ENCODE peak calls at places on chromosomes 4 and X, in six cellular contexts. One of them, this sample, is unnamed.

GRCh38 chr4:48681856-48682255 is 98.2 kb downstream of the FRYL start:
- DNase-seq in IMR-90: peak
- DNase-seq in trophoblast cell: no peak
- DNase-seq in H1: no peak
- DNase-seq in mesenchymal stem cell: peak
- DNase-seq in H9: no peak
- DNase-seq in this sample: no peak

GRCh38 chrX:118983513-118983912 is 9.1 kb downstream of the LONRF3 start:
- DNase-seq in H1: no peak
- DNase-seq in trophoblast cell: no peak
- DNase-seq in IMR-90: no peak
- DNase-seq in H9: no peak
- DNase-seq in mesenchymal stem cell: no peak
- DNase-seq in this sample: no peak

GRCh38 chr4:44256414-44256813 is 192.2 kb downstream of the KCTD8 start:
- DNase-seq in trophoblast cell: no peak
- DNase-seq in IMR-90: no peak
- DNase-seq in H9: peak
- DNase-seq in mesenchymal stem cell: no peak
- DNase-seq in H1: no peak
- DNase-seq in this sample: peak

GRCh38 chr4:155742310-155743015 is 16.4 kb upstream of the GUCY1B1 start:
- DNase-seq in H9: no peak
- DNase-seq in mesenchymal stem cell: no peak
- DNase-seq in H1: no peak
- DNase-seq in trophoblast cell: no peak
- DNase-seq in IMR-90: no peak
- DNase-seq in this sample: no peak

GRCh38 chr4:3335385-3335784 is 42.6 kb downstream of the RGS12 start:
- DNase-seq in trophoblast cell: no peak
- DNase-seq in mesenchymal stem cell: no peak
- DNase-seq in H1: no peak
- DNase-seq in IMR-90: no peak
- DNase-seq in H9: no peak
- DNase-seq in this sample: no peak

GRCh38 chrX:49103637-49104036 is 19.9 kb downstream of the GPKOW start:
- DNase-seq in trophoblast cell: no peak
- DNase-seq in H1: no peak
- DNase-seq in H9: no peak
- DNase-seq in mesenchymal stem cell: peak
- DNase-seq in IMR-90: no peak
- DNase-seq in this sample: no peak

GRCh38 chr4:9800878-9801277 is 19.4 kb downstream of the DRD5 start:
- DNase-seq in trophoblast cell: no peak
- DNase-seq in mesenchymal stem cell: no peak
- DNase-seq in H9: no peak
- DNase-seq in H1: no peak
- DNase-seq in IMR-90: no peak
- DNase-seq in this sample: no peak

GRCh38 chrX:24465524-24465850 is 401 bp downstream of the PDK3 start:
- DNase-seq in mesenchymal stem cell: no peak
- DNase-seq in H1: no peak
- DNase-seq in H9: no peak
- DNase-seq in IMR-90: no peak
- DNase-seq in trophoblast cell: no peak
- DNase-seq in this sample: no peak

GRCh38 chrX:50106051-50106450 is 94.8 kb downstream of the AKAP4 start:
- DNase-seq in H1: no peak
- DNase-seq in H9: no peak
- DNase-seq in trophoblast cell: no peak
- DNase-seq in IMR-90: no peak
- DNase-seq in mesenchymal stem cell: no peak
- DNase-seq in this sample: no peak

GRCh38 chr4:131430302-131430701 is 1718.8 kb upstream of the PCDH10 start:
- DNase-seq in mesenchymal stem cell: no peak
- DNase-seq in trophoblast cell: no peak
- DNase-seq in H1: no peak
- DNase-seq in IMR-90: no peak
- DNase-seq in H9: no peak
- DNase-seq in this sample: no peak

GRCh38 chr4:15805583-15806517 is 27.7 kb downstream of the CD38 start:
- DNase-seq in H1: no peak
- DNase-seq in H9: peak
- DNase-seq in IMR-90: peak
- DNase-seq in trophoblast cell: peak
- DNase-seq in mesenchymal stem cell: peak
- DNase-seq in this sample: peak

GRCh38 chr4:43481526-43481925 is 589.0 kb downstream of the GRXCR1 start:
- DNase-seq in IMR-90: no peak
- DNase-seq in mesenchymal stem cell: no peak
- DNase-seq in H1: no peak
- DNase-seq in H9: no peak
- DNase-seq in trophoblast cell: no peak
- DNase-seq in this sample: no peak

GRCh38 chr4:93828332-93828829 is at the start of gene ATOH1:
- DNase-seq in H9: peak
- DNase-seq in trophoblast cell: no peak
- DNase-seq in IMR-90: no peak
- DNase-seq in H1: no peak
- DNase-seq in mesenchymal stem cell: no peak
- DNase-seq in this sample: peak
- H2AFZ ChIP-seq in H9: no peak
- H2AFZ ChIP-seq in trophoblast cell: no peak
- H2AFZ ChIP-seq in IMR-90: peak
- H2AFZ ChIP-seq in H1: no peak
- H2AFZ ChIP-seq in mesenchymal stem cell: peak
- H2AFZ ChIP-seq in this sample: peak

GRCh38 chr4:152655272-152656129 is 24.3 kb downstream of the TMEM154 start:
- DNase-seq in H9: no peak
- DNase-seq in IMR-90: no peak
- DNase-seq in H1: no peak
- DNase-seq in mesenchymal stem cell: no peak
- DNase-seq in trophoblast cell: no peak
- DNase-seq in this sample: no peak
- H2AK5ac ChIP-seq in H9: no peak
- H2AK5ac ChIP-seq in IMR-90: no peak
- H2AK5ac ChIP-seq in H1: no peak
- H2AK5ac ChIP-seq in mesenchymal stem cell: no peak
- H2AK5ac ChIP-seq in trophoblast cell: no peak
- H2AK5ac ChIP-seq in this sample: no peak

GRCh38 chr4:83208371-83208770 is 76.2 kb downstream of the COQ2 start:
- DNase-seq in IMR-90: no peak
- DNase-seq in mesenchymal stem cell: peak
- DNase-seq in trophoblast cell: no peak
- DNase-seq in H9: no peak
- DNase-seq in H1: no peak
- DNase-seq in this sample: no peak

GRCh38 chr4:83213640-83214039 is 71.0 kb downstream of the COQ2 start:
- DNase-seq in IMR-90: no peak
- DNase-seq in mesenchymal stem cell: no peak
- DNase-seq in H1: no peak
- DNase-seq in H9: no peak
- DNase-seq in trophoblast cell: peak
- DNase-seq in this sample: no peak

GRCh38 chr4:83214079-83214478 is 70.5 kb downstream of the COQ2 start:
- DNase-seq in H1: no peak
- DNase-seq in IMR-90: no peak
- DNase-seq in H9: no peak
- DNase-seq in mesenchymal stem cell: no peak
- DNase-seq in trophoblast cell: no peak
- DNase-seq in this sample: no peak

GRCh38 chr4:83208776-83209365 is 75.7 kb downstream of the COQ2 start:
- DNase-seq in H9: no peak
- DNase-seq in H1: no peak
- DNase-seq in IMR-90: no peak
- DNase-seq in mesenchymal stem cell: peak
- DNase-seq in trophoblast cell: peak
- DNase-seq in this sample: no peak

GRCh38 chr4:83212041-83212851 is 72.4 kb downstream of the COQ2 start:
- DNase-seq in H9: no peak
- DNase-seq in trophoblast cell: no peak
- DNase-seq in H1: no peak
- DNase-seq in IMR-90: no peak
- DNase-seq in mesenchymal stem cell: no peak
- DNase-seq in this sample: no peak
- H3K18ac ChIP-seq in H9: no peak
- H3K18ac ChIP-seq in trophoblast cell: no peak
- H3K18ac ChIP-seq in H1: no peak
- H3K18ac ChIP-seq in IMR-90: no peak
- H3K18ac ChIP-seq in mesenchymal stem cell: no peak
- H3K18ac ChIP-seq in this sample: no peak

DNA sequence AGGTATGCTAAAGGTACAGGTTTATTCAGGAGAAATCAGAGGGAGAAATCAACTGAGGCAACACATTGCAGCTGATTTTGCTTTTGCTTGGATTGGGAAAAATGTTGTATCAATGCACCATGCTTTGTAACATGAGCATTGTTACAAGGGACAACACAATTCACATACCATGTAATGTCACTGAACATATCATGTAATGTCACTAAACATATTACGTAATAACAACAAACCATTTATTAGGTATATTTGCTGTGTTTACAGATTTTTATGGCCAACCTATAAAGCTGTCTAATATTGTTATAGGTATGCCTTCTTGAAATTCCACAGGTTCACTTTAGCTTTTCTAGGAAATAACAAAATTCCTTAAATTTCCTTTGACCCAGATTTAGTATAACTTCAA is 5.0 kb upstream of the HERC3 start:
- DNase-seq in trophoblast cell: no peak
- DNase-seq in IMR-90: no peak
- DNase-seq in H1: no peak
- DNase-seq in H9: no peak
- DNase-seq in mesenchymal stem cell: no peak
- DNase-seq in this sample: no peak
- H2AFZ ChIP-seq in trophoblast cell: no peak
- H2AFZ ChIP-seq in IMR-90: no peak
- H2AFZ ChIP-seq in H1: no peak
- H2AFZ ChIP-seq in H9: no peak
- H2AFZ ChIP-seq in mesenchymal stem cell: no peak
- H2AFZ ChIP-seq in this sample: no peak

GRCh38 chr4:153521995-153522799 is 56.0 kb downstream of the TMEM131L start:
- DNase-seq in IMR-90: no peak
- DNase-seq in mesenchymal stem cell: no peak
- DNase-seq in trophoblast cell: no peak
- DNase-seq in H1: no peak
- DNase-seq in H9: peak
- DNase-seq in this sample: no peak
- H2AK5ac ChIP-seq in IMR-90: no peak
- H2AK5ac ChIP-seq in mesenchymal stem cell: no peak
- H2AK5ac ChIP-seq in trophoblast cell: no peak
- H2AK5ac ChIP-seq in H1: peak
- H2AK5ac ChIP-seq in H9: no peak
- H2AK5ac ChIP-seq in this sample: no peak

This sample was measured in neuronal stem cell.